ENCODE peak calls at places on chromosome 11, in ten cellular contexts. O is fibroblast of pulmonary artery; E is heart left ventricle; N is neural progenitor cell; P is CD8-positive, alpha-beta T cell; A is MM.1S; V is Caco-2; L is HepG2; J is epithelial cell of esophagus; Y is spleen. T is an unnamed sample.

GRCh38 chr11:77187776-77188175 is 59.7 kb downstream of the MYO7A start:
- DNase-seq in A (no peak), Y (no peak), J (no peak), L (no peak), P (no peak), V (no peak), N (no peak), O (no peak), E (no peak), T (no peak)

GRCh38 chr11:67656278-67656922 is 5.9 kb upstream of the ACY3 start:
- DNase-seq in A (no peak), Y (no peak), O (peak; percentile 17), J (peak; percentile 97), V (no peak), L (no peak), E (no peak), N (no peak), P (no peak), T (peak; percentile 68)

GRCh38 chr11:130522284-130522961 is 74.0 kb downstream of the ADAMTS15 start:
- DNase-seq in P (no peak), Y (no peak), L (peak; percentile 10), V (peak; percentile 62), A (no peak), E (peak; percentile 97), O (peak; percentile 98), J (peak; percentile 87), N (peak; percentile 79), T (no peak)

GRCh38 chr11:77071671-77072605 is 5.2 kb downstream of the CAPN5 start:
- DNase-seq in Y (no peak), E (peak; percentile 18), O (no peak), A (no peak), L (no peak), V (no peak), J (no peak), N (no peak), P (no peak), T (no peak)

GRCh38 chr11:79244175-79244804 is 196.5 kb downstream of the TENM4 start:
- DNase-seq in J (peak; percentile 95), N (no peak), O (peak; percentile 94), V (no peak), P (no peak), A (no peak), E (peak; percentile 28), Y (no peak), L (no peak), T (no peak)

GRCh38 chr11:96103721-96104120 is 179.8 kb upstream of the MTMR2 start:
- DNase-seq in N (no peak), A (no peak), V (no peak), J (no peak), P (no peak), Y (no peak), O (no peak), E (no peak), L (no peak), T (no peak)

GRCh38 chr11:61647529-61647928 is 32.7 kb upstream of the DAGLA start:
- DNase-seq in V (no peak), J (peak; percentile 38), L (no peak), P (no peak), A (no peak), N (no peak), E (no peak), Y (no peak), O (no peak), T (no peak)

GRCh38 chr11:12863605-12864121 is 145.5 kb upstream of the RASSF10 start:
- DNase-seq in J (no peak), P (no peak), Y (no peak), L (no peak), E (no peak), V (no peak), N (peak; percentile 55), A (no peak), O (no peak), T (no peak)

GRCh38 chr11:78432058-78432515 is 14.5 kb upstream of the GAB2 start:
- DNase-seq in V (peak; percentile 64), E (no peak), J (no peak), N (peak; percentile 52), Y (no peak), L (no peak), P (no peak), A (peak; percentile 9), O (peak; percentile 36), T (no peak)

GRCh38 chr11:130437848-130438247 is 9.4 kb upstream of the ADAMTS8 start:
- DNase-seq in V (no peak), N (no peak), L (no peak), Y (no peak), P (no peak), O (no peak), E (no peak), A (no peak), J (peak; percentile 90), T (no peak)

GRCh38 chr11:125600663-125601062 is 8.0 kb downstream of the STT3A start:
- DNase-seq in Y (no peak), J (no peak), N (no peak), L (no peak), P (no peak), E (no peak), A (no peak), O (no peak), V (no peak), T (no peak)

GRCh38 chr11:125603207-125603606 is 10.6 kb downstream of the STT3A start:
- DNase-seq in L (no peak), V (no peak), E (no peak), A (no peak), J (no peak), N (no peak), Y (no peak), O (no peak), P (no peak), T (no peak)
- H3K4me3 ChIP-seq in L (no peak overlapping the region), V (no peak overlapping the region), E (no peak overlapping the region), A (no peak overlapping the region), J (no peak overlapping the region), N (no peak overlapping the region), Y (no peak overlapping the region), O (no peak overlapping the region), P (no peak overlapping the region), T (no peak overlapping the region)

DNA sequence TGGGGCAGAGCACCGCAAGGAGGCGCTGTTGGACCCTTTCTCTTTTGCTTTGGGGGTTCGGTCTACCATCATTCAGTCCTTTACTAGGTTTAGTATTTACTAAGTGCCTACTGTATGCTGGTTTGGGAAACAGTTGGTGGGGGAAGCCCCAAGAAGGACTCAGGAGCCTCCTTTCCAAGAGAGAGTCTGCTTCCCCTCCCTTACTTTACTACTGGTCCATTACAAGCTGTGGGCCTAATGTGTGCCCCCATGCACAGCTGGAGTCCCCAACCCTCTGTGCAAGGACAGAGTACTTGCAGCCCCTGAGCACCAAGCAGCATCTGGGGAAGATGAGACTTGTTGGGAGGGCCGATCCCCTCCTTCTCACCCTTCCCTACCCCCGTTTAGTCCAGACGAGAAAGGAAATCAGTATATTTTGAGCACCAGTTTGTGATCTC is 876 bp upstream of the UBE2L6 start:
- DNase-seq in P (no peak), O (peak; percentile 81), V (peak; percentile 85), A (peak; percentile 85), N (no peak), J (peak; percentile 78), E (no peak), Y (no peak), L (peak; percentile 49), T (peak; percentile 22)
- TF ChIP-seq CTCF in P (no peak), O (peak; percentile 88), V (peak; percentile 96), A (peak; percentile 92), N (no peak), J (peak; percentile 92), E (no peak), Y (peak; percentile 26), L (no peak), T (peak; percentile 95)

DNA sequence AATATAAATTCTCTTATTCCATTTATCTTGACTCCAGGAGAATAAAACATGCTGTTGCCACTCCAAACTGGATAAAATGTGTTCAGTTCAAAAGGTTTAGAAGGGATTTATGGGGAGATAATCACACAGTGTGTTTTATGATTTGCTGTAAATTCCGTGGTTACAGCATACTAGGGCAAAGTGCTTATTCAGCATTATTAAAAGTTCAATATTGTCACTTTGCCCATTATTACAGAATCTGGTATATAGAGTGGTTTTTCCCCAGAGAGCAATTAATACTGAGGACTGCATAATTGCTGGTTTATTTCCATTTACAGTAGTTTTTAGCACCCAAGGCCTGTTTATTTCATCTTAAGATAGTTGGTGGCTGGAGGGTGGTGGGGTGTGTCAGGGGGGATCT is 781.0 kb upstream of the RAG2 start:
- DNase-seq in Y (no peak), L (no peak), V (no peak), P (no peak), J (no peak), O (no peak), E (no peak), A (no peak), N (no peak), T (no peak)
- H3K4me3 ChIP-seq in Y (no peak overlapping the region), L (no peak overlapping the region), V (no peak overlapping the region), P (no peak overlapping the region), J (no peak overlapping the region), O (no peak overlapping the region), E (no peak overlapping the region), A (no peak overlapping the region), N (no peak overlapping the region), T (no peak overlapping the region)

DNA sequence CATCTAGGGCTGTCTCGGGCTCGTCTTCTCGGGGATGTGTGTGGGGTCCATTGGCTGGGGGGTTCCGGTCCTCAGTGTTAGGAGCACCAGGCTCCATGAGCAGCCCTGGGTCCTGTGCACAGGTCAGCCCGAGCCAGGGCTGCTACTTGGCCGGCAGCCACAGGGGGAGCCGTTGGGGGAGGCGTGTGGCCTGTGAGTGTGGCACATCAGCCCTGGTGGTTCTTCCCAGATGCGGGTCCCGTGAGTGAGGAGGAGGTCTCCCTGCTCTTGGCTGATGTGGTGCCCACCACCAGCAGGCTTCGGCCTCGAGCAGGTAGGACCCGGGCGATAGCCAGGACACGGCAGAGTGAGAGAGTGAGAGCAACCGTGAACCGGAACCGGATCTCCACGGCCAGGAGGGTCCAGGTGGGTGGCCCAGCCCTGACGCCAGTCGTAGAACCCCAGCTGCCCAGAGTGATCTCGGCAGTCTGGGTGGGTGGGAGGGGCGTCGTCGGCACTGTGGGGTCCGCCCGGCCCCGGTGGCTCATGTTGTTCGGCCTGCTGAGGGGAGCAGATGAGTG is 18.5 kb downstream of the IRF7 start:
- DNase-seq in O (no peak), V (no peak), Y (no peak), P (no peak), A (no peak), E (no peak), L (no peak), N (peak; percentile 43), J (no peak), T (no peak)
- TF ChIP-seq CTCF in O (no peak), V (peak; percentile 26), Y (no peak), P (no peak), A (peak; percentile 18), E (no peak), L (peak; percentile 35), N (peak; percentile 44), J (no peak), T (peak; percentile 14)